ENCODE peak calls at places on chromosomes 1 and 21, in ten cellular contexts. O, H, P, A, F, D, N, M, V and Z are unnamed samples.

GRCh38 chr1:183572721-183573120 is 17.5 kb downstream of the NCF2 start:
- DNase-seq in V (no peak), O (no peak), P (peak; percentile 35), D (no peak), H (no peak), A (no peak), F (no peak), N (no peak), M (no peak), Z (no peak)

GRCh38 chr21:39788383-39788782 is 43.4 kb downstream of the IGSF5 start:
- DNase-seq in P (peak; percentile 15), F (no peak), M (peak; percentile 26), N (peak; percentile 71), D (peak; percentile 82), A (peak; percentile 60), V (peak; percentile 91), H (peak; percentile 71), O (peak; percentile 94), Z (peak; percentile 56)

GRCh38 chr1:58583496-58583895 is 6.4 kb upstream of the TACSTD2 start:
- DNase-seq in P (no peak), A (no peak), V (no peak), F (no peak), M (no peak), H (no peak), O (no peak), N (no peak), D (no peak), Z (no peak)

GRCh38 chr1:169196566-169196965 is 90.1 kb downstream of the ATP1B1 start:
- DNase-seq in O (no peak), D (no peak), F (no peak), H (no peak), N (no peak), M (no peak), A (no peak), V (no peak), P (no peak), Z (no peak)

GRCh38 chr1:221437924-221438323 is 304.0 kb downstream of the DUSP10 start:
- DNase-seq in V (no peak), M (peak; percentile 67), H (no peak), P (peak; percentile 78), F (no peak), A (no peak), D (no peak), O (no peak), N (no peak), Z (peak; percentile 81)

GRCh38 chr1:2190491-2190976 is 4.0 kb downstream of the FAAP20 start:
- DNase-seq in M (no peak), N (no peak), D (no peak), H (no peak), V (no peak), P (peak; percentile 19), O (no peak), A (no peak), F (no peak), Z (no peak)

GRCh38 chr1:100187912-100188311 is 9.9 kb upstream of the LRRC39 start:
- DNase-seq in H (no peak), M (peak; percentile 73), N (no peak), P (peak; percentile 71), A (no peak), O (no peak), V (peak; percentile 79), F (no peak), D (no peak), Z (no peak)

GRCh38 chr1:156295391-156295947 is at the start of gene GLMP:
- DNase-seq in M (peak; percentile 81), N (peak; percentile 76), F (peak; percentile 83), V (peak; percentile 69), H (no peak), O (peak; percentile 46), A (peak; percentile 40), P (peak; percentile 68), D (peak; percentile 83), Z (peak; percentile 27)

GRCh38 chr21:45539796-45540600 is 2.2 kb downstream of the SLC19A1 start:
- DNase-seq in P (no peak), H (no peak), D (peak; percentile 62), M (no peak), O (peak; percentile 7), N (no peak), A (peak; percentile 2), F (peak; percentile 65), V (peak; percentile 26), Z (no peak)

GRCh38 chr1:211036701-211037494 is 97.0 kb downstream of the KCNH1 start:
- DNase-seq in A (no peak), D (no peak), P (peak; percentile 76), V (no peak), F (no peak), M (peak; percentile 58), N (no peak), H (no peak), O (no peak), Z (peak; percentile 96)

GRCh38 chr1:30616759-30617158 is 106.6 kb downstream of the MATN1 start:
- DNase-seq in F (no peak), M (no peak), H (no peak), V (no peak), O (no peak), A (no peak), N (no peak), D (peak; percentile 43), P (no peak), Z (no peak)

DNA sequence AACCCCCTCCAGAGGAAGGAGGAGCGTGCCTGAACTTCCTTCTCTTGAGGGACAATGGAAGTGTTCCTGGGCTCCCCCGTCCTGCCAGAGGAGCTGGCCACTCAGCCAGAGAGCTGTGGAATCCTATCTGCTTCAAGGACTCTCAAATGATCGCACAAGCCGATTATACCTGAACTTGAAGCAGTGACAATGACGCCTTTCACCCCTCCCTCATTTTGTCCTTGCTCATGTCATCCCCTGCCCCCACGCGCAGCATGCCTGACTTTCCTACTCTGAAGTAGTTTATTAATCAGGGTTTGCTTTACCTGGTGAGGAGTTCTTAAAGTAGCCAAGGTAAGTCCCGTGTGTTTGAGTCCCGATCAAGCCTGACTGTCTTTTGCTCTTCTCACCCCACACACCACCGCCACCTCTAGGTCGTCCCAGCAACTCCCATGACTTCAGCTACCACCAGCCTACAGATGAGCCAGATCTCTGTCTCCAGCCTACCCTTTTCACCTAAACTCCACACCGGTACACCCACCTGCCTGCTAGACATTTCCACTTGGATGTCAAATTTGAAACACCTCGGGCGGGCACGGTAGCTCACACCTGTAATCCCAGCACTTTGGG is 25.0 kb upstream of the PRELP start:
- DNase-seq in F (no peak), A (peak; percentile 30), V (no peak), H (no peak), M (no peak), N (no peak), D (peak; percentile 59), P (no peak), O (peak; percentile 85), Z (no peak)
- TF ChIP-seq CTCF in F (no peak), A (no peak), V (no peak), H (peak; percentile 8), M (no peak), N (no peak), D (no peak), P (no peak), O (peak; percentile 93), Z (no peak)

GRCh38 chr1:107195476-107195875 is 54.6 kb downstream of the NTNG1 start:
- DNase-seq in M (peak; percentile 34), F (no peak), P (no peak), A (no peak), D (no peak), V (no peak), N (no peak), O (no peak), H (no peak), Z (no peak)

GRCh38 chr1:107202007-107202406 is 61.2 kb downstream of the NTNG1 start:
- DNase-seq in M (no peak), A (no peak), D (no peak), V (no peak), N (no peak), P (no peak), O (no peak), H (no peak), F (no peak), Z (no peak)

GRCh38 chr1:107198581-107198980 is 57.7 kb downstream of the NTNG1 start:
- DNase-seq in D (no peak), A (no peak), O (no peak), F (no peak), H (no peak), P (no peak), M (peak; percentile 55), V (no peak), N (no peak), Z (no peak)

DNA sequence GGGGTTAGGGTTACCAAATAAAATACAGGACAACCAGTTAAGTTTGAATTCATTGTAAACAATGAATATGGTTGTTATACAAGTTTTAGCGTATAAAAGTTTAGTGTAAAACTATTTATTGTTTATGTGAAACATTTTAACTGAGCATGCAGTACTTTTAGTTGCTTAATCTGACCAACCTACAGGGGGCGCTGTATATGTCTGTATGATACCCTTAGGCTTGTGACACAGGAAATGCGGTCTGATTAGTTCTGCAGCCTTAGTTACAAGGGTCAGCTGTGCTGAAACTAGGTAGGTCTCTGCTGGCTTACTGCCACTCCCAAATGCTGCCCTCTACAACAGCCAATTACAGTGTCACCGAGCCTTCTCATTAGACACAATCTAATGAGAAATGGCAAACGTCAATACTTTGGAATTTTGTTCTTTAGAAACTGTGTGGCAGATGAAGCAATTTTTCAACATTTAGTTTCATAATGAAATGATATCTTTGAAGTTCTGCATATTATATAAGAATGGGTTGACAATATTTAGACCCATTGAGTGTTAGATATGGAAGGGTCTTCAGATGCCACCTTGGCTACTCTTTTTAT is 56.2 kb downstream of the NTNG1 start:
- DNase-seq in A (peak; percentile 37), P (peak; percentile 21), V (no peak), N (no peak), O (peak; percentile 39), F (no peak), H (no peak), M (peak; percentile 32), D (no peak), Z (no peak)
- TF ChIP-seq CTCF in A (peak; percentile 92), P (peak; percentile 31), V (peak; percentile 45), N (no peak), O (peak; percentile 45), F (no peak), H (peak; percentile 53), M (no peak), D (no peak), Z (peak; percentile 67)

GRCh38 chr1:109488201-109488600 is 4.5 kb downstream of the ATXN7L2 start:
- DNase-seq in H (no peak), N (no peak), M (no peak), D (no peak), V (no peak), A (no peak), O (no peak), P (peak; percentile 16), F (no peak), Z (no peak)
- TF ChIP-seq CTCF in H (no peak), N (no peak), M (no peak), D (no peak), V (no peak), A (no peak), O (peak; percentile 25), P (no peak), F (no peak), Z (peak; percentile 49)

DNA sequence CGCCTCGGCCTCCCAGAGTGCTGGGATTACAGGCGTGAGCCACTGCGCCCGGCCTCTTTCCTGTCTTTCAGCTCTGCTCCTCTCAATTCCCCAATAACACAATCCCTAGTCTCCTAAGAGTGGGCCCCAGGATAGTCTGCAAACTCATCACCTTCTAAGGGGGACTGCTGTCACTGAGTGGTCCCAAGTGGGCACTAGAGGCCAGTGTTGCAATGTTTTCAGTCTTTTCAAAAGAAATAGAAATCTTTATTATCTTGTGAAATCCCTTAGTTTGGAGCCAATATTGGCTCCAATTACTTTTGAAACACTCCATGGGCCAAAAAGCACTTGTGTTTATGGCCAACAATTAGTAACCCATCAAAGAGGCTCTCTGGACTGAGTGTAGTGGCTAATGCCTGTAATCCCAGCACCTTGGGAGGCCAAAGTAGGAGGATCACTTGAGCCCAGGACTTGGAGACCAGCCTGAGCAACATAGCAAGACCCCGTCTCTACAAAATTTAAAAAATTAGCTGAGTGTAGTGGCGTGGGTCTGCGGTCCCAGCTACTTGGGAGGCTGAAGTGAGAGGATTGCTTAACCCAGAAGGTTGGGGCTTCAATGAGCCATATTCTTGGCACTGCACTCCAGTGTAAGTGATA is 28.6 kb upstream of the ZNF697 start:
- DNase-seq in P (peak; percentile 56), F (peak; percentile 79), A (no peak), M (peak; percentile 35), D (peak; percentile 73), H (no peak), O (no peak), N (no peak), V (no peak), Z (no peak)
- TF ChIP-seq CTCF in P (peak; percentile 22), F (no peak), A (no peak), M (peak; percentile 6), D (no peak), H (no peak), O (no peak), N (no peak), V (no peak), Z (peak; percentile 44)